ENCODE peak calls at places on chromosomes 1 and 21, in nine cellular contexts. T is activated CD8-positive, alpha-beta T cell treated with anti-CD3 and anti-CD28 coated beads for 36 hours; Z is SK-N-SH treated with all-trans-retinoic acid at 6 μM for 48 hours; G is T-helper 17 cell; M is right lobe of liver; N is right cardiac atrium; I is Right ventricle myocardium superior; K is left lung; J is PC-3. E is an unnamed sample.

GRCh38 chr1:3283849-3284248 is 170.6 kb upstream of the ARHGEF16 start:
- ATAC-seq in T (peak; percentile 34), Z (peak; percentile 73), G (no peak), M (peak; percentile 78), N (peak; percentile 65), I (peak; percentile 86), K (peak; percentile 88), J (peak; percentile 23), E (peak; percentile 17)

GRCh38 chr21:33268736-33269441 is 2.7 kb downstream of the IL10RB start:
- ATAC-seq in T (peak; percentile 18), Z (no peak), G (peak; percentile 3), M (peak; percentile 76), N (no peak), I (no peak), K (peak; percentile 61), J (peak; percentile 59), E (peak; percentile 85)

GRCh38 chr1:244207042-244207934 is 156.2 kb downstream of the ZBTB18 start:
- ATAC-seq in T (no peak), Z (no peak), G (no peak), M (peak; percentile 21), N (peak; percentile 35), I (peak; percentile 65), K (no peak), J (no peak), E (no peak)

GRCh38 chr1:87588445-87588844 is 259.8 kb downstream of the LMO4 start:
- ATAC-seq in T (no peak), Z (no peak), G (no peak), M (peak; percentile 54), N (no peak), I (no peak), K (no peak), J (no peak), E (no peak)

GRCh38 chr1:115258302-115258866 is 79.7 kb downstream of the NGF start:
- ATAC-seq in T (no peak), Z (no peak), G (no peak), M (no peak), N (no peak), I (no peak), K (no peak), J (no peak), E (peak; percentile 60)

GRCh38 chr1:92503043-92503925 is 16.6 kb upstream of the GFI1 start:
- ATAC-seq in T (no peak), Z (no peak), G (no peak), M (no peak), N (no peak), I (no peak), K (no peak), J (no peak), E (peak; percentile 38)

GRCh38 chr1:112688781-112689193 is 14.3 kb downstream of the MOV10 start:
- ATAC-seq in T (no peak), Z (no peak), G (no peak), M (peak; percentile 35), N (peak; percentile 83), I (peak; percentile 56), K (no peak), J (no peak), E (no peak)

GRCh38 chr1:117967472-117967871 is 37.9 kb downstream of the WDR3 start:
- ATAC-seq in T (no peak), Z (peak; percentile 73), G (no peak), M (no peak), N (no peak), I (no peak), K (peak; percentile 71), J (peak; percentile 46), E (no peak)

GRCh38 chr1:68384872-68385390 is 64.8 kb downstream of the RPE65 start:
- ATAC-seq in T (no peak), Z (peak; percentile 76), G (no peak), M (no peak), N (peak; percentile 74), I (peak; percentile 83), K (peak; percentile 56), J (peak; percentile 63), E (peak; percentile 49)

GRCh38 chr1:151832318-151832984 is 849 bp upstream of the RORC start:
- ATAC-seq in T (no peak), Z (peak; percentile 13), G (no peak), M (peak; percentile 59), N (peak; percentile 62), I (peak; percentile 90), K (peak; percentile 64), J (peak; percentile 7), E (peak; percentile 37)

GRCh38 chr1:18481190-18481920 is 625 bp downstream of the KLHDC7A start:
- ATAC-seq in T (no peak), Z (no peak), G (no peak), M (peak; percentile 12), N (no peak), I (no peak), K (peak; percentile 25), J (no peak), E (no peak)

GRCh38 chr1:56821462-56821797 is 2.2 kb upstream of the FYB2 start:
- ATAC-seq in T (no peak), Z (no peak), G (no peak), M (no peak), N (peak; percentile 63), I (no peak), K (peak; percentile 33), J (no peak), E (no peak)

GRCh38 chr1:226994357-226995063 is 54.4 kb downstream of the COQ8A start:
- ATAC-seq in T (no peak), Z (no peak), G (no peak), M (no peak), N (peak; percentile 6), I (no peak), K (no peak), J (no peak), E (no peak)

GRCh38 chr1:234214911-234215892 is 158.1 kb upstream of the COA6 start:
- ATAC-seq in T (no peak), Z (no peak), G (no peak), M (peak; percentile 41), N (no peak), I (no peak), K (peak; percentile 79), J (no peak), E (peak; percentile 64)

GRCh38 chr21:45478115-45478801 is 64.0 kb downstream of the SLC19A1 start:
- ATAC-seq in T (peak; percentile 80), Z (peak; percentile 74), G (peak; percentile 87), M (peak; percentile 72), N (peak; percentile 58), I (peak; percentile 73), K (peak; percentile 83), J (peak; percentile 89), E (peak; percentile 30)

GRCh38 chr1:37317870-37318431 is 156.4 kb upstream of the ZC3H12A start:
- ATAC-seq in T (no peak), Z (no peak), G (no peak), M (peak; percentile 45), N (peak; percentile 37), I (no peak), K (no peak), J (no peak), E (no peak)

GRCh38 chr21:24424786-24425185 is 1182.5 kb downstream of the MRPL39 start:
- ATAC-seq in T (no peak), Z (no peak), G (no peak), M (no peak), N (no peak), I (no peak), K (no peak), J (no peak), E (no peak)

GRCh38 chr21:29238967-29239289 is 59.8 kb upstream of the BACH1 start:
- ATAC-seq in T (no peak), Z (peak; percentile 64), G (no peak), M (peak; percentile 6), N (no peak), I (peak; percentile 20), K (peak; percentile 13), J (no peak), E (no peak)

GRCh38 chr21:29870814-29871213 is 69.0 kb downstream of the GRIK1 start:
- ATAC-seq in T (no peak), Z (no peak), G (no peak), M (no peak), N (no peak), I (no peak), K (no peak), J (no peak), E (no peak)

GRCh38 chr21:29245104-29245643 is 53.5 kb upstream of the BACH1 start:
- ATAC-seq in T (peak; percentile 94), Z (no peak), G (no peak), M (peak; percentile 21), N (no peak), I (no peak), K (peak; percentile 24), J (no peak), E (peak; percentile 94)

GRCh38 chr1:167474191-167474641 is 44.1 kb downstream of the CD247 start:
- ATAC-seq in T (peak; percentile 58), Z (no peak), G (peak; percentile 88), M (no peak), N (no peak), I (no peak), K (no peak), J (no peak), E (no peak)

GRCh38 chr1:232704256-232704655 is 74.3 kb upstream of the SIPA1L2 start:
- ATAC-seq in T (no peak), Z (no peak), G (no peak), M (no peak), N (no peak), I (no peak), K (no peak), J (peak; percentile 27), E (peak; percentile 6)

GRCh38 chr1:27026621-27027574 is 14.2 kb upstream of the TENT5B start:
- ATAC-seq in T (no peak), Z (no peak), G (no peak), M (no peak), N (peak; percentile 55), I (no peak), K (peak; percentile 72), J (no peak), E (peak; percentile 41)

GRCh38 chr1:13769212-13769611 is 69.2 kb downstream of the PRDM2 start:
- ATAC-seq in T (no peak), Z (no peak), G (no peak), M (peak; percentile 19), N (no peak), I (peak; percentile 38), K (peak; percentile 29), J (no peak), E (no peak)

GRCh38 chr1:150267896-150268295 is 920 bp downstream of the APH1A start:
- ATAC-seq in T (no peak), Z (no peak), G (no peak), M (peak; percentile 1), N (no peak), I (no peak), K (no peak), J (no peak), E (no peak)

GRCh38 chr1:155277896-155278688 is 829 bp downstream of the HCN3 start:
- ATAC-seq in T (peak; percentile 46), Z (peak; percentile 68), G (peak; percentile 63), M (no peak), N (peak; percentile 13), I (peak; percentile 5), K (peak; percentile 21), J (peak; percentile 43), E (peak; percentile 53)

GRCh38 chr21:45029298-45029967 is 44.9 kb upstream of the ADARB1 start:
- ATAC-seq in T (no peak), Z (peak; percentile 45), G (no peak), M (peak; percentile 40), N (peak; percentile 59), I (peak; percentile 63), K (peak; percentile 21), J (no peak), E (no peak)

GRCh38 chr1:19643113-19643512 is 998 bp upstream of the NBL1 start:
- ATAC-seq in T (no peak), Z (no peak), G (no peak), M (no peak), N (no peak), I (no peak), K (peak; percentile 51), J (peak; percentile 74), E (peak; percentile 73)

GRCh38 chr1:61043010-61043820 is 39.1 kb upstream of the NFIA start:
- ATAC-seq in T (peak; percentile 97), Z (peak; percentile 67), G (peak; percentile 98), M (peak; percentile 99), N (peak; percentile 96), I (peak; percentile 98), K (peak; percentile 98), J (peak; percentile 97), E (peak; percentile 91)

GRCh38 chr21:38751379-38752050 is 54.2 kb upstream of the ETS2 start:
- ATAC-seq in T (no peak), Z (no peak), G (no peak), M (peak; percentile 70), N (peak; percentile 92), I (peak; percentile 76), K (peak; percentile 69), J (no peak), E (no peak)

GRCh38 chr1:94898486-94899385 is 28.2 kb downstream of the CNN3 start:
- ATAC-seq in T (no peak), Z (no peak), G (no peak), M (no peak), N (no peak), I (no peak), K (peak; percentile 89), J (peak; percentile 31), E (no peak)